ENCODE peak calls at places on chromosomes 4 and X, in seven cellular contexts. E is SK-N-SH, M is sigmoid colon, G is GM23338, O is suprapubic skin, Y is GM12878, U is transverse colon. D is an unnamed sample.
A peak's percentile ranks its signal among the peaks of the same experiment; 100 is the strongest.

GRCh38 chrX:134548257-134548732 is 88.3 kb downstream of the HPRT1 start:
- DNase-seq in U (no peak), E (peak; percentile 30), G (peak; percentile 27), Y (no peak), M (no peak), O (no peak), D (no peak)

GRCh38 chr4:113189546-113189945 is 140.1 kb downstream of the ANK2 start:
- DNase-seq in G (no peak), E (no peak), Y (no peak), U (no peak), O (no peak), M (no peak), D (no peak)

GRCh38 chrX:138875472-138875871 is 164.0 kb upstream of the FGF13 start:
- DNase-seq in O (no peak), G (no peak), M (no peak), U (no peak), Y (no peak), E (no peak), D (no peak)

GRCh38 chrX:49956313-49956712 is 33.9 kb downstream of the CLCN5 start:
- DNase-seq in U (no peak), O (no peak), Y (no peak), G (peak; percentile 3), E (no peak), M (no peak), D (no peak)

GRCh38 chr4:121199742-121200561 is 35.8 kb upstream of the TNIP3 start:
- DNase-seq in E (no peak), U (no peak), G (no peak), Y (peak; percentile 81), M (no peak), O (no peak), D (no peak)

GRCh38 chr4:80500593-80500992 is 165.1 kb downstream of the CFAP299 start:
- DNase-seq in U (no peak), M (no peak), O (no peak), Y (no peak), G (no peak), E (no peak), D (no peak)

GRCh38 chr4:108979754-108980153 is 216.9 kb upstream of the ETNPPL start:
- DNase-seq in M (no peak), E (no peak), O (no peak), Y (no peak), G (no peak), U (no peak), D (no peak)

GRCh38 chr4:76504613-76505465 is 69.8 kb downstream of the SHROOM3 start:
- DNase-seq in O (no peak), Y (no peak), E (peak; percentile 44), M (no peak), U (no peak), G (peak; percentile 79), D (no peak)

GRCh38 chr4:113761682-113762060 is at the start of gene CAMK2D:
- DNase-seq in Y (peak; percentile 81), O (peak; percentile 88), M (peak; percentile 95), U (peak; percentile 90), G (no peak), E (peak; percentile 86), D (peak; percentile 86)

GRCh38 chr4:77025643-77026321 is 50.0 kb downstream of the CCNI start:
- DNase-seq in M (no peak), G (no peak), U (no peak), Y (peak; percentile 7), O (no peak), E (no peak), D (no peak)

GRCh38 chr4:89316931-89317366 is 9.3 kb upstream of the GPRIN3 start:
- DNase-seq in O (no peak), G (no peak), E (no peak), Y (no peak), U (no peak), M (no peak), D (no peak)

GRCh38 chrX:134880866-134881265 is 109.9 kb upstream of the SMIM10 start:
- DNase-seq in U (no peak), E (no peak), M (no peak), O (no peak), Y (no peak), G (no peak), D (no peak)

GRCh38 chr4:46856347-46856746 is 52.7 kb downstream of the COX7B2 start:
- DNase-seq in M (no peak), E (no peak), O (no peak), G (no peak), Y (no peak), U (no peak), D (no peak)

GRCh38 chr4:6288871-6289270 is 19.2 kb downstream of the WFS1 start:
- DNase-seq in G (no peak), U (no peak), M (no peak), E (no peak), O (no peak), Y (no peak), D (no peak)

GRCh38 chr4:186249785-186250739 is 15.9 kb upstream of the F11 start:
- DNase-seq in G (peak; percentile 85), E (no peak), U (no peak), O (no peak), Y (no peak), M (no peak), D (no peak)

GRCh38 chr4:41480985-41481384 is 57.0 kb upstream of the LIMCH1 start:
- DNase-seq in U (no peak), Y (no peak), M (no peak), G (no peak), E (peak; percentile 57), O (no peak), D (no peak)
- H3K4me3 ChIP-seq in U (no peak overlapping the region), Y (no peak overlapping the region), M (no peak overlapping the region), G (no peak overlapping the region), E (no peak overlapping the region), O (no peak overlapping the region), D (no peak overlapping the region)

GRCh38 chr4:38671594-38671943 is 7.6 kb downstream of the KLF3 start:
- DNase-seq in O (no peak), E (no peak), U (no peak), G (no peak), Y (no peak), M (no peak), D (no peak)

GRCh38 chr4:38670939-38671593 is 7.1 kb downstream of the KLF3 start:
- DNase-seq in G (no peak), E (no peak), U (peak; percentile 51), M (no peak), Y (no peak), O (no peak), D (peak; percentile 53)

GRCh38 chr4:38674206-38675144 is 10.5 kb downstream of the KLF3 start:
- DNase-seq in G (no peak), Y (no peak), O (no peak), U (no peak), E (peak; percentile 26), M (no peak), D (no peak)

GRCh38 chr4:38673109-38673978 is 9.3 kb downstream of the KLF3 start:
- DNase-seq in G (peak; percentile 62), O (peak; percentile 86), E (peak; percentile 21), Y (no peak), U (peak; percentile 93), M (no peak), D (peak; percentile 67)

DNA sequence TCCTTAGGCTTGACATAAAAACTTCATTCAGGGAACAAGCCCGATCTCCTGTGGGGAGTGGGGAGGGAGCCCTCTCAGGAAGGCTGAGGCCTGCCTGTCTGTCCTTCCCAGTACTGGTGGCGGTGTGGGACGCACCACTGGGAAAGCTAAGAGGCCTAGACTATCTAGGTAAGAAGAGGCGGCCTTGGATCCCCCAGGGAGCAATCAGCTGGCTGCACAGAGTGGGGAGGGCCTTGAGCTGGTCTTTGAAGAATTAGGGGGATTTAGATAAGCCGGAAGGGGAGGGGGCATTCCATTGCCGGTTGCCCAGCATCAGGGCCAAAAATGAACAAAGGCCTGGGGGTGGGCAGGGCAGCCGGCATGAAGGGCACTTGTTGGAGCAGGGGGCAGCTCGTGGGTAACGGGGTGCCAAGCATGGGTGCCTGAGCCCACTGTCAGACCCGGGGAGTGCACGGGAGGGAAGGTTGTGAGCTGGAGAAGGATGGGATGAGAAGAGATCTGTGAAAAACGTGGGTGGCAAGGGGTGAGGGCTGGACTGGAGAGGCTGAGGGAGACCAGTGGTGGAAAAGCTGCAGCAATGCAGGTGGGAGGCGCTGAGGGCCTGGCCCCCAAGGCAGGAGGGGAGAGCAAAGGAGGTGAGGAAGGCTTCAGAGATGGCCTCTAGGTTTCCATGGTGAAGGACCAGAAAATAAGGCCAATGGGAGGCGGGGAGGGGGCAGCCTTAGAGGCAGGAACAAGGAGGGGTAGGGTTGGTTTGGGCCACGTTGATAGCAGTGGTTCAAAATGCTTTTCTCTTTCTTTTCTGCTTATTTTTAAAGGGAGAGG is 8.5 kb downstream of the KLF3 start:
- DNase-seq in Y (no peak), M (no peak), E (peak; percentile 18), U (no peak), G (no peak), O (no peak), D (no peak)
- TF ChIP-seq POLR2AphosphoS5 in Y (no peak), M (no peak), E (no peak), U (no peak), G (no peak), O (no peak), D (no peak)

GRCh38 chr4:182489607-182490006 is 246.4 kb downstream of the TENM3 start:
- DNase-seq in E (no peak), O (no peak), Y (no peak), U (no peak), G (no peak), M (no peak), D (no peak)

GRCh38 chr4:182494103-182494502 is 250.9 kb downstream of the TENM3 start:
- DNase-seq in E (no peak), M (no peak), U (no peak), Y (no peak), O (no peak), G (no peak), D (no peak)

GRCh38 chr4:182493377-182493776 is 250.2 kb downstream of the TENM3 start:
- DNase-seq in O (no peak), G (no peak), U (no peak), E (no peak), Y (no peak), M (no peak), D (no peak)

GRCh38 chr4:182495111-182495510 is 251.9 kb downstream of the TENM3 start:
- DNase-seq in E (no peak), Y (no peak), M (no peak), O (no peak), G (no peak), U (no peak), D (no peak)

DNA sequence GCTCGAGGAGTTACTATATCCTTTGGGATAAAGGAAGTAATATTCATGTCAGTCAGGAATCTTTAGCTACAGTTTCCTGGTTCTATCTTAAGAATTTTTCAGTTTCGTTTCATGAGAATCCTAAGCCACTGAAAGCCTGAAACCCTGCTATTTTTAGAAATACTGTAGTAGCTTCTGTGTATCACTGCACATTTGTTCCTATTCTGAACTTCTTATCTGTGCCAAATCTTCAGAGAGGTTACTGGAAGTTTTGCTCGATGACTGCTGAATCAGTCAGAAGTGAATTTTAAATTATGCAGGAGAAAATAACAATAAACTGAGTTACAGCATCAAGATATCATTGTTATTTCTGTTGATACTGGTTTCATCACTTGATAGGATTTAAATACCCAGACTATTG is 249.3 kb downstream of the TENM3 start:
- DNase-seq in E (no peak), Y (no peak), G (no peak), M (no peak), O (no peak), U (no peak), D (no peak)
- H3K4me3 ChIP-seq in E (peak overlapping the region; percentile 35), Y (no peak overlapping the region), G (no peak overlapping the region), M (peak overlapping the region; percentile 2), O (no peak overlapping the region), U (peak overlapping the region; percentile 3), D (no peak overlapping the region)

GRCh38 chr4:38563703-38564490 is 100.1 kb upstream of the KLF3 start:
- DNase-seq in U (no peak), E (no peak), O (no peak), G (no peak), M (no peak), Y (no peak), D (no peak)
- TF ChIP-seq POLR2AphosphoS5 in U (no peak), E (no peak), O (no peak), G (no peak), M (peak; percentile 53), Y (no peak), D (no peak)

GRCh38 chrX:71052721-71053120 is 15.4 kb downstream of the SNX12 start:
- DNase-seq in M (no peak), U (no peak), E (no peak), G (peak; percentile 11), Y (no peak), O (no peak), D (no peak)
- H3K4me3 ChIP-seq in M (no peak overlapping the region), U (no peak overlapping the region), E (no peak overlapping the region), G (peak overlapping the region; percentile 56), Y (peak overlapping the region; percentile 55), O (no peak overlapping the region), D (peak overlapping the region; percentile 5)